ENCODE peak calls at places on chromosomes 7 and 10, in eight cellular contexts. Y is naive thymus-derived CD4-positive, alpha-beta T cell; B is mesendoderm; R is CD8-positive, alpha-beta memory T cell; A is adrenal gland; P is HCT116; L is Panc1; G is pancreas. U is an unnamed sample.

GRCh38 chr10:75209325-75210192 is 1.0 kb upstream of the VDAC2 start:
- DNase-seq in R (peak), Y (peak), G (peak), B (peak), A (peak), P (no peak), L (no peak), U (peak)

GRCh38 chr7:5892498-5892897 is 6.0 kb upstream of the CCZ1 start:
- DNase-seq in Y (no peak), B (no peak), L (no peak), G (no peak), A (no peak), P (no peak), R (no peak), U (no peak)

GRCh38 chr7:102152672-102153585 is 133.7 kb upstream of the SH2B2 start:
- DNase-seq in A (no peak), B (peak), Y (no peak), R (no peak), L (no peak), P (peak), G (no peak), U (no peak)

GRCh38 chr7:45610660-45611299 is 36.6 kb downstream of the ADCY1 start:
- DNase-seq in Y (no peak), P (no peak), R (no peak), L (no peak), B (no peak), G (no peak), A (no peak), U (no peak)

GRCh38 chr7:101917566-101917965 is 100.1 kb downstream of the CUX1 start:
- DNase-seq in L (no peak), Y (no peak), R (no peak), A (no peak), B (no peak), G (no peak), P (no peak), U (no peak)

GRCh38 chr7:11529382-11529781 is 302.6 kb downstream of the THSD7A start:
- DNase-seq in P (no peak), R (no peak), B (peak), Y (no peak), L (no peak), A (no peak), G (no peak), U (no peak)

GRCh38 chr10:14414901-14415300 is 84.2 kb upstream of the FRMD4A start:
- DNase-seq in R (no peak), B (no peak), P (no peak), L (no peak), A (no peak), G (no peak), Y (no peak), U (no peak)

GRCh38 chr7:155327590-155328320 is 30.1 kb downstream of the INSIG1 start:
- DNase-seq in A (no peak), R (no peak), P (no peak), G (no peak), Y (no peak), B (no peak), L (no peak), U (no peak)

GRCh38 chr7:117134885-117135552 is 181.7 kb downstream of the ST7 start:
- DNase-seq in R (no peak), G (no peak), A (no peak), L (no peak), B (no peak), Y (no peak), P (no peak), U (no peak)

GRCh38 chr10:22245567-22245966 is 27.8 kb upstream of the EBLN1 start:
- DNase-seq in Y (no peak), B (peak), A (no peak), R (no peak), P (no peak), L (no peak), G (no peak), U (no peak)

GRCh38 chr7:126589068-126589684 is 663.6 kb downstream of the GRM8 start:
- DNase-seq in R (no peak), Y (no peak), L (no peak), B (no peak), G (no peak), A (no peak), P (no peak), U (no peak)

GRCh38 chr7:108114117-108114841 is 15.9 kb downstream of the LAMB4 start:
- DNase-seq in A (no peak), R (no peak), B (peak), P (peak), G (no peak), L (no peak), Y (no peak), U (no peak)
- H3K27ac ChIP-seq in A (no peak), R (no peak), B (no peak), P (no peak), G (no peak), L (no peak), Y (no peak), U (no peak)

DNA sequence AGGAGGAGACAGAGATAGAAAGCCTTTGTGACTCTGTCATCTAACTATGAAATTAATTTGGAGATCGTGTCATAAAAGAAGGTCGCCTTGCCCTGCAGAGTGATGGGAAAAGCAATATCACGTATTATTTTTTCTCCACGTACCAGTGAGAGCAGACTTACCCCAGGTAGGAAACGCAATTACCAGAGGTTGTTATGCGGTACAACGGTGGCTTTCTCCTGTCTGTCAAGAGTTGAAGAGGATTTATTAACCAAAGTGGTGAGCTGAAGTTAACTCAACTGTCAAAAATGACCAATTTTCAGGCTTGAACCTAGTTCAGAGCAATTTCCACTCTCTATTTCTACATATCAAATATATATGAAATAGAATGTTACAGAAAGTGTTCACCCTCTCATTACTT is 282.6 kb upstream of the PFKP start:
- DNase-seq in B (no peak), P (no peak), R (no peak), A (no peak), G (no peak), Y (no peak), L (no peak), U (no peak)
- H3K4me3 ChIP-seq in B (no peak), P (no peak), R (no peak), A (no peak), G (no peak), Y (no peak), L (no peak), U (no peak)

DNA sequence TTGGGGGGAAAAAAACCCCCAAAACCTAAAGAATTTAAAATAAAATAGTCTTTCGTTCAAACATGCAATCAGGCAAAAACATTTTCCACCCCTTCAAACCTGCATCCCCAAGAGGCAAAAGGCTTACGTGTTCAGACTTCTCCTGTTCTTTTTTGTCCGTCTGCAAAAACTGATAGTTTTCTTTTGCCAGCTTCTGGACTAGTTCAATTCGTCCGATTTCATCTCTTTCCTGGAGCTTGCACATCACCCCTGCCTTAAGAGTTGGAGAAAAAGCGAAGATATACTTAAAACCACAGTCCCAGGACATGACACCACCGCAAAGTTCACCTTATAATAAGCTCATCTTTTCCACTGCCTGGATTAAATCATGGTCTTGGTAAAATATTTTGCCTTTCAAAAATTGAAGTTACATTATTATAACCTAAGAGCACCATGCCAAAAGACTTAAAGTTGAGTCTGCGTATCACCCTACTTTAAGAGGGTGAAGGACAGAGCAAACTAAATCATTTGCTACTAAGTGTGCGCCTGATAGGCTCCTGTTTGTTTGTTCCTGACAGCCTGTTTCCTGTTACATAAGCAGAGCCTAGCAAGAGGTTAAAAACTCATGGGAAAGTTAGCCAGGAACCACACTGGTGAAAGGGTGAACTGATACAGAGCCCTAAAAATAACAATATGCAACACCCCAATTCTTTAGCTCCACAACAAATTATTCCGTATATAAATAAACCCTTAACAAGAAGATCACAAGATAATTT is 137.0 kb downstream of the RAPGEF5 start:
- DNase-seq in A (no peak), L (no peak), G (no peak), R (no peak), Y (no peak), B (no peak), P (no peak), U (no peak)
- H3K27ac ChIP-seq in A (peak), L (no peak), G (peak), R (no peak), Y (no peak), B (no peak), P (no peak), U (no peak)

GRCh38 chr7:7157177-7157886 is 25.0 kb upstream of the C1GALT1 start:
- DNase-seq in P (no peak), A (no peak), G (no peak), L (no peak), Y (peak), R (peak), B (no peak), U (peak)

GRCh38 chr7:7156663-7157062 is 25.7 kb upstream of the C1GALT1 start:
- DNase-seq in G (no peak), Y (no peak), A (no peak), P (no peak), B (no peak), R (no peak), L (no peak), U (no peak)

GRCh38 chr7:7159063-7159645 is 23.2 kb upstream of the C1GALT1 start:
- DNase-seq in A (no peak), L (no peak), G (no peak), R (no peak), B (no peak), Y (no peak), P (no peak), U (no peak)

GRCh38 chr7:7152315-7152714 is 30.0 kb upstream of the C1GALT1 start:
- DNase-seq in G (no peak), P (no peak), R (no peak), B (no peak), A (no peak), L (no peak), Y (no peak), U (no peak)

DNA sequence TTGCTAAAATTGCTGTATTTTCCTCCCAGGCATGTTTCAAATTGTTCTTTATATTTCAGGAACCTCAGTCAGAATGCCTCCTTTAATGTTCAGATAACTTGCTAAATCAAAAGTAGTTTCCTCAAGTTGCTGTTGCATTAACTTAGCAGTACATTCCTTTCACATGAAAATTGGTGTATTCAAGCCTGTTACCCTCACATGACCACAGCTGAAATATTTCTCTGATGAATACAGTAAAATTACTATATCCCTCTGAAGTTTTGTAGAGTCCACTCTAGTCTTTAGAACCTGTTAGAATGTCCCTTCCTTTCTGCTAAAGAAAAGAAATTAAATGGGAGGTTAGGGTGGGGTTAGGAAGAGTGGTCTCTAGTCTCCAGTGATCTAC is 24.5 kb upstream of the C1GALT1 start:
- DNase-seq in A (no peak), P (no peak), B (no peak), R (no peak), Y (no peak), L (no peak), G (no peak), U (no peak)
- H3K4me3 ChIP-seq in A (no peak), P (no peak), B (no peak), R (peak), Y (peak), L (no peak), G (no peak), U (peak)

GRCh38 chr10:127018298-127018650 is 113.0 kb downstream of the DOCK1 start:
- DNase-seq in L (no peak), Y (no peak), P (no peak), R (no peak), G (no peak), A (no peak), B (no peak), U (no peak)

GRCh38 chr10:127020260-127020659 is 115.0 kb downstream of the DOCK1 start:
- DNase-seq in Y (no peak), R (no peak), P (no peak), A (no peak), L (no peak), G (no peak), B (no peak), U (no peak)

GRCh38 chr10:127017406-127018297 is 112.4 kb downstream of the DOCK1 start:
- DNase-seq in G (no peak), Y (no peak), B (no peak), L (no peak), P (no peak), R (no peak), A (no peak), U (no peak)

GRCh38 chr10:127016331-127016730 is 111.1 kb downstream of the DOCK1 start:
- DNase-seq in R (no peak), P (no peak), A (no peak), B (no peak), G (no peak), L (no peak), Y (no peak), U (no peak)

DNA sequence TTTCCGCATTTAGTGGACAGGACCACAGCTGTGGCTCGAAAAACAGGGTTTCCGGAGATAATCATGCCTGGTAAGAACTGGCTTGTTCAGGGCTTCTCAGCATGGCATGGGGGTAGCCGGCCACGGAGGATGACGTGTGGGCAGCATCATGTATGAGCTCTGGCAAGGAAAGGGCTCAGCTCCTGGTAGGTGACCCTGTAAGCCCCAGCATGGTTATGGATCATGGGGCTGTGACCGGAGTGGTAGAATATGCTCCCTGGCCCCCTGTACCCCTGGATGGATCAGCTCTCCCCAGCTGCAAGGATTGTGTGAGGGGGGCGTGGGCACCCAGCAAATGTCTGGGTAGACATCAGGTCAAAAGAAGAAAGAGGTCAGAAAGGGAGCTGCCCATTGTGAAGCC is 113.5 kb downstream of the DOCK1 start:
- DNase-seq in L (no peak), R (no peak), G (no peak), B (no peak), P (no peak), A (no peak), Y (no peak), U (no peak)
- H3K27ac ChIP-seq in L (no peak), R (no peak), G (no peak), B (no peak), P (no peak), A (no peak), Y (no peak), U (no peak)

GRCh38 chr7:15839415-15840100 is 153.1 kb upstream of the MEOX2 start:
- DNase-seq in L (no peak), Y (no peak), B (peak), G (no peak), R (no peak), P (no peak), A (no peak), U (no peak)
- H3K4me3 ChIP-seq in L (no peak), Y (no peak), B (no peak), G (no peak), R (no peak), P (no peak), A (no peak), U (no peak)

GRCh38 chr7:47355684-47356083 is 226.2 kb downstream of the TNS3 start:
- DNase-seq in L (no peak), P (no peak), R (no peak), B (no peak), A (no peak), Y (no peak), G (no peak), U (no peak)
- H3K27ac ChIP-seq in L (no peak), P (no peak), R (no peak), B (no peak), A (peak), Y (no peak), G (no peak), U (no peak)

GRCh38 chr10:26440091-26440445 is 1.9 kb downstream of the APBB1IP start:
- DNase-seq in A (no peak), Y (no peak), R (no peak), L (no peak), B (no peak), P (no peak), G (no peak), U (no peak)

GRCh38 chr10:26436848-26437247 is 1.3 kb upstream of the APBB1IP start:
- DNase-seq in Y (no peak), P (no peak), A (no peak), G (no peak), R (no peak), B (peak), L (no peak), U (no peak)

GRCh38 chr10:26437637-26438461 is at the start of gene APBB1IP:
- DNase-seq in B (peak), R (peak), P (no peak), A (peak), L (no peak), Y (peak), G (peak), U (peak)

GRCh38 chr10:26439436-26440090 is 1.4 kb downstream of the APBB1IP start:
- DNase-seq in G (no peak), A (no peak), P (no peak), R (no peak), L (no peak), Y (no peak), B (no peak), U (peak)

DNA sequence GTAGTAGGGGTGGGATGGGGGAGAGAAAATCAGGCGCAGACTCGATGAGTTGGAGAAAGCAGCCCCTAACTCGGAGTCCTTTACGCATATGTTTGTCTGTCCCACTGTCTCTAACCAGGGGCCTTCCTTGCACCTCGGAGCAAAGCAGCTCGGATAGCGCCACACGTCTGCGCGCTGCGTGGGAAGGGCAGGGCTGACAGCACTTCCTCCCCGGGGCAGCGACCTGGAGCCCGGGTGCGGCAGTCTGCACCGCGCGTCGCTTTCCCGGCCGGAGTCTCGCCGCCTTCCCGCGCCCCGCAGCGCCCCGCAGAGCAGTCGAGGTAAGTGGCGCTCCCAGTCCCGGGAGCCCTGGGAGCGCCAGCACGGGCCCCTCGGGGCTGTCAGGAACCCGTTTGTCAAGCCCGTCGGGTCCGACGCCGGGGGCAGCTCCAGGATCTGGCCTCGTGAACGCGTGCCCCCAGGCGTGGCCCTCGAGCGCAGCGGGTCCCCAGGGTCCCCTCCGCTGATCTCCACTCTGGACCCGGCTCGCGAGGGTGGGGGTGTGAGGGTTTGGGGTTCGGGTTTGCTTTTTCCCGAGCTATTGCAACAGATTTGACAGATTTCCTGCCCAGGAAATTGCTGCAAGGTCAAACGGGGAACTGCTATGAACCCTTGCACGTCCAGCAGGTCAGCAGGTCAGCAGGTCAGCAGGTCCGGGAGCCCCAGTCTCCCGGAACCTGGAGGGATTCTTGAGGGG is 561 bp downstream of the APBB1IP start:
- DNase-seq in B (peak), Y (peak), G (peak), L (no peak), R (peak), A (peak), P (no peak), U (peak)
- H3K4me3 ChIP-seq in B (peak), Y (peak), G (peak), L (no peak), R (peak), A (no peak), P (no peak), U (peak)

U was measured in CD4-positive, alpha-beta memory T cell.